ENCODE peak calls at places on chromosome 18, in ten cellular contexts. S is tibial nerve; P is heart right ventricle; H is mesendoderm; W is CD4-positive, alpha-beta memory T cell; N is adipocyte; B is A673; T is suprapubic skin; X is transverse colon; Q is small intestine. O is an unnamed sample.
A peak's percentile ranks its signal among the peaks of the same experiment; 100 is the strongest.

GRCh38 chr18:56423626-56424025 is 214.8 kb downstream of the TXNL1 start:
- DNase-seq in S (no peak), P (no peak), H (no peak), W (no peak), N (no peak), B (no peak), T (no peak), X (no peak), Q (no peak), O (no peak)

GRCh38 chr18:7764406-7764805 is 197.3 kb downstream of the PTPRM start:
- DNase-seq in S (no peak), P (no peak), H (no peak), W (no peak), N (no peak), B (no peak), T (no peak), X (no peak), Q (no peak), O (no peak)

GRCh38 chr18:3177902-3178687 is 41.7 kb downstream of the MYOM1 start:
- DNase-seq in S (peak; percentile 73), P (peak; percentile 60), H (no peak), W (no peak), N (no peak), B (no peak), T (peak; percentile 73), X (peak; percentile 63), Q (peak; percentile 22), O (no peak)

GRCh38 chr18:37322497-37323035 is 243.0 kb downstream of the CELF4 start:
- DNase-seq in S (peak; percentile 7), P (peak; percentile 26), H (peak; percentile 63), W (peak; percentile 17), N (peak; percentile 80), B (peak; percentile 70), T (no peak), X (peak; percentile 17), Q (no peak), O (no peak)

GRCh38 chr18:6821346-6821745 is 91.8 kb downstream of the ARHGAP28 start:
- DNase-seq in S (no peak), P (no peak), H (no peak), W (no peak), N (no peak), B (no peak), T (no peak), X (no peak), Q (no peak), O (peak; percentile 25)

GRCh38 chr18:24600076-24600654 is 139.7 kb downstream of the HRH4 start:
- DNase-seq in S (peak; percentile 62), P (peak; percentile 45), H (peak; percentile 63), W (no peak), N (peak; percentile 82), B (peak; percentile 81), T (no peak), X (no peak), Q (peak; percentile 40), O (peak; percentile 20)

GRCh38 chr18:44590976-44591375 is 89.7 kb upstream of the SETBP1 start:
- DNase-seq in S (no peak), P (no peak), H (no peak), W (no peak), N (no peak), B (no peak), T (no peak), X (no peak), Q (no peak), O (no peak)

GRCh38 chr18:73509460-73509859 is 638.2 kb downstream of the FBXO15 start:
- DNase-seq in S (no peak), P (no peak), H (no peak), W (no peak), N (peak; percentile 31), B (no peak), T (no peak), X (no peak), Q (no peak), O (peak; percentile 31)

GRCh38 chr18:62523631-62524442 is 1.0 kb downstream of the ZCCHC2 start:
- DNase-seq in S (peak; percentile 15), P (peak; percentile 24), H (peak; percentile 77), W (peak; percentile 54), N (peak; percentile 73), B (peak; percentile 64), T (peak; percentile 84), X (peak; percentile 48), Q (peak; percentile 42), O (no peak)

GRCh38 chr18:25168011-25168410 is 184.0 kb downstream of the ZNF521 start:
- DNase-seq in S (no peak), P (no peak), H (no peak), W (no peak), N (no peak), B (no peak), T (no peak), X (no peak), Q (no peak), O (no peak)

GRCh38 chr18:78523850-78524249 is 455.8 kb upstream of the SALL3 start:
- DNase-seq in S (no peak), P (no peak), H (no peak), W (no peak), N (no peak), B (no peak), T (no peak), X (no peak), Q (no peak), O (no peak)

GRCh38 chr18:58671941-58672565 is 788 bp downstream of the MALT1 start:
- DNase-seq in S (no peak), P (no peak), H (peak; percentile 54), W (no peak), N (peak; percentile 77), B (peak; percentile 43), T (peak; percentile 77), X (peak; percentile 62), Q (peak; percentile 61), O (no peak)

GRCh38 chr18:9536354-9537152 is 61.2 kb downstream of the RALBP1 start:
- DNase-seq in S (no peak), P (no peak), H (no peak), W (no peak), N (peak; percentile 30), B (no peak), T (no peak), X (no peak), Q (no peak), O (no peak)
- H3K36me3 ChIP-seq in S (peaks cover 6% of the 10 kb centered on the region), P (peaks cover 79% of the 10 kb centered on the region), H (peaks cover 2% of the 10 kb centered on the region), W (peaks cover 38% of the 10 kb centered on the region), N (peaks cover 36% of the 10 kb centered on the region), B (peaks cover 19% of the 10 kb centered on the region), T (peaks cover 82% of the 10 kb centered on the region), X (no peaks in the 10 kb centered on the region), Q (peaks cover 21% of the 10 kb centered on the region), O (peaks cover 21% of the 10 kb centered on the region)

DNA sequence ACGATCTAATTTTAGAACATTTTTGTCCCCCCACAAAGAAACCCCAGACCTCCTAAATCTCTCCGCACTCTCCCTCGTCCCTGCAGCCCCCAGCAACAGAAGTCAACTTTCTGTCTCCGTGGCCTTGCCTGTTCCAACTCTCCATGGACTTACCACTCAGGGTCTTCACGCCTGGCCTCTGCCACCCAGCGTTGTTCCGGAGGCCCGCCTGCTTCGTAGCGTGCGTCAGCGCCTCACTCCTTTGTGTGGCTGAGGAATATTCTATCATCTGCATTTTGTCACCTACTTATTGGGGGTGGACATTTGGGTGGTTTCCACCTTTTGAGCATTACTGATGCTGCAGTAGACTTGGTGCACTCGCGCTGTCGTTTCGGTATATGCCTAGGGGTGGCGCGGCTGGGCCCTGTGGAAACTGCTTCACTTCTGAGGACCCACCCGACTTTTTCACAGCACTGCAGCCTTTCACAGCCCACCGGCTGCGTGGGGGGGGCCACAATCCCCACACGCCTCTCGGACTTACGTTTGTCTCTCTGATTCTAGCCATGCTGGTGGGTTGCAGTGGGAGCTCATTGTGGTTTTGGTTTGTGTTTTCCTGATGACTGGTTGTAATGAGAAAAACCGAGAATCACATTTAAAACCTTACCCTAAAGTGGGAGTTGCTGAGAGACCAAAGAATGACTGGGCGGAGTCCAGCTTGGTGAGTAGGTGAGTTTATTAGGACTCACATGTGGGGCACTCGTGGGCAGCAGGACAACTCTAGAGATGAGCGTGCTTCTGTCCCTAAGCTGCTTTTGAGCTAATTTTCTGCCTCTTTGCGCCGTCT is 1.4 kb upstream of the HSBP1L1 start:
- DNase-seq in S (no peak), P (no peak), H (no peak), W (peak; percentile 77), N (no peak), B (no peak), T (peak; percentile 25), X (no peak), Q (no peak), O (no peak)
- H3K4me3 ChIP-seq in S (no peak overlapping the region), P (no peak overlapping the region), H (no peak overlapping the region), W (no peak overlapping the region), N (no peak overlapping the region), B (no peak overlapping the region), T (no peak overlapping the region), X (no peak overlapping the region), Q (no peak overlapping the region), O (no peak overlapping the region)

GRCh38 chr18:70195014-70195614 is 10.4 kb downstream of the RTTN start:
- DNase-seq in S (no peak), P (peak; percentile 10), H (no peak), W (no peak), N (no peak), B (no peak), T (no peak), X (no peak), Q (no peak), O (no peak)

GRCh38 chr18:70194227-70194890 is 11.1 kb downstream of the RTTN start:
- DNase-seq in S (no peak), P (no peak), H (no peak), W (no peak), N (no peak), B (no peak), T (no peak), X (no peak), Q (no peak), O (no peak)

GRCh38 chr18:70197042-70197441 is 8.4 kb downstream of the RTTN start:
- DNase-seq in S (no peak), P (no peak), H (no peak), W (no peak), N (no peak), B (no peak), T (no peak), X (no peak), Q (peak; percentile 27), O (no peak)

GRCh38 chr18:70197844-70198243 is 7.6 kb downstream of the RTTN start:
- DNase-seq in S (no peak), P (no peak), H (no peak), W (no peak), N (no peak), B (no peak), T (no peak), X (no peak), Q (peak; percentile 8), O (no peak)

DNA sequence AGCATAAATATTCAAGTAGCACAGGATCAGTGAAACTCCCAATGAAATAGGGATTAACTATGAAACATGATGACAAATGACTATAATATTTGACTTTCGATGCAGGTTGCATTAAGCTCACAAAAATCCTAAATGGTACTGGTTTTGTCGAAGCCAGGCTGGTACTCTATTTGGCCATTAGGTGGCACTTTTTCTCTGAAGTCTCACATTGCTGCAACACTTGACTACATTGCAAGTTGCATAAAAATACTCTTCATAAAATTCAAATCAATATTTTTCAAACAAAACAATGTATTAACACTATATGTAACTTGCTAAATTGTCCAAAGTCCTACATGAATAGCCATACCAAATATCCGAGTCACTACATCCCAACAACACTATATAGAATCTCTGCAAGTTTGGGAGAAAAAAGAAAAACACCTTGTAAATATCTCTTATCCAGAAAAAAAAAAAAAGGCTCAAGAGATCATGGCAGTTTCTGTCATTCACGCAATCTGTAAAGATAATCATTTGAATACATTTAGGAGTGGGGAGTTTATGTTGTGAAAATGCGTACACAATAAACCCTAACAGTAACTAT is 9.5 kb downstream of the RTTN start:
- DNase-seq in S (peak; percentile 29), P (peak; percentile 26), H (peak; percentile 49), W (no peak), N (peak; percentile 82), B (peak; percentile 57), T (no peak), X (peak; percentile 9), Q (peak; percentile 49), O (no peak)
- H3K36me3 ChIP-seq in S (peaks cover 2% of the 10 kb centered on the region), P (peaks cover 90% of the 10 kb centered on the region), H (peaks cover under 1% of the 10 kb centered on the region), W (peaks cover 44% of the 10 kb centered on the region), N (peaks cover 9% of the 10 kb centered on the region), B (peaks cover 54% of the 10 kb centered on the region), T (peaks cover 62% of the 10 kb centered on the region), X (no peaks in the 10 kb centered on the region), Q (peaks cover 4% of the 10 kb centered on the region), O (no peaks in the 10 kb centered on the region)

GRCh38 chr18:77248873-77249582 is 620 bp upstream of the GALR1 start:
- DNase-seq in S (no peak), P (no peak), H (peak; percentile 7), W (no peak), N (peak; percentile 1), B (no peak), T (no peak), X (no peak), Q (no peak), O (no peak)
- H3K4me3 ChIP-seq in S (no peak overlapping the region), P (peak overlapping the region; percentile 35), H (no peak overlapping the region), W (no peak overlapping the region), N (peak overlapping the region; percentile 76), B (no peak overlapping the region), T (peak overlapping the region; percentile 34), X (peak overlapping the region; percentile 18), Q (no peak overlapping the region), O (no peak overlapping the region)